ENCODE peak calls at places on chromosomes 12 and 14, in eight cellular contexts. U is stomach; X is heart right ventricle; A is CD4-positive, alpha-beta T cell; P is astrocyte; Y is MM.1S; H is CD4-positive, CD25-positive, alpha-beta regulatory T cell; O is vagina. M is an unnamed sample.

GRCh38 chr12:4156317-4156716 is 117.2 kb upstream of the CCND2 start:
- DNase-seq in O (no peak), H (no peak), X (no peak), P (no peak), Y (no peak), A (no peak), U (no peak), M (no peak)

GRCh38 chr12:87687362-87687761 is 341.8 kb downstream of the C12orf50 start:
- DNase-seq in Y (no peak), X (no peak), A (no peak), O (no peak), U (no peak), H (no peak), P (peak; percentile 63), M (no peak)

GRCh38 chr12:106064622-106065021 is 74.1 kb downstream of the NUAK1 start:
- DNase-seq in A (no peak), O (peak; percentile 78), H (no peak), Y (no peak), P (no peak), X (no peak), U (no peak), M (no peak)

GRCh38 chr14:99554184-99554583 is 49.8 kb downstream of the CCDC85C start:
- DNase-seq in O (no peak), H (no peak), Y (no peak), U (peak; percentile 76), A (no peak), X (peak; percentile 52), P (no peak), M (no peak)

GRCh38 chr12:104495786-104496185 is 39.0 kb downstream of the CHST11 start:
- DNase-seq in Y (no peak), X (no peak), A (no peak), P (no peak), H (no peak), O (no peak), U (no peak), M (no peak)

GRCh38 chr14:99516156-99517045 is 35.2 kb downstream of the CCNK start:
- DNase-seq in A (no peak), X (no peak), Y (no peak), P (no peak), U (no peak), H (no peak), O (no peak), M (peak; percentile 39)

GRCh38 chr12:128763395-128763794 is 60.4 kb downstream of the SLC15A4 start:
- DNase-seq in Y (no peak), X (no peak), H (no peak), U (no peak), O (no peak), A (no peak), P (no peak), M (no peak)

GRCh38 chr12:100058482-100059029 is 73.8 kb upstream of the ANKS1B start:
- DNase-seq in H (no peak), U (no peak), Y (no peak), P (peak; percentile 97), A (no peak), X (no peak), O (no peak), M (no peak)

GRCh38 chr12:108828774-108829173 is 28.6 kb downstream of the SSH1 start:
- DNase-seq in H (no peak), Y (no peak), P (peak; percentile 94), A (no peak), X (no peak), U (no peak), O (no peak), M (no peak)

GRCh38 chr12:110921262-110921661 is 883 bp upstream of the MYL2 start:
- DNase-seq in A (no peak), Y (no peak), O (no peak), U (no peak), H (no peak), X (no peak), P (peak; percentile 67), M (no peak)

GRCh38 chr14:96167224-96168148 is 37.2 kb upstream of the BDKRB2 start:
- DNase-seq in P (peak; percentile 71), H (no peak), X (no peak), U (no peak), Y (no peak), A (no peak), O (peak; percentile 84), M (no peak)

GRCh38 chr12:60577607-60578006 is 981.8 kb downstream of the SLC16A7 start:
- DNase-seq in O (no peak), X (no peak), Y (no peak), P (no peak), A (no peak), U (no peak), H (no peak), M (no peak)

GRCh38 chr14:71783101-71783500 is 149.1 kb upstream of the RGS6 start:
- DNase-seq in Y (no peak), O (no peak), U (no peak), H (no peak), A (no peak), P (no peak), X (no peak), M (no peak)

GRCh38 chr14:79544671-79545070 is 666.6 kb downstream of the DIO2 start:
- DNase-seq in X (no peak), A (no peak), O (no peak), H (no peak), Y (no peak), P (peak; percentile 98), U (no peak), M (no peak)

GRCh38 chr12:67811437-67812361 is 163.2 kb downstream of the DYRK2 start:
- DNase-seq in A (no peak), H (no peak), Y (no peak), O (no peak), U (no peak), X (no peak), P (peak; percentile 84), M (no peak)

GRCh38 chr14:67987596-67987995 is 168.0 kb downstream of the RAD51B start:
- DNase-seq in H (no peak), Y (no peak), P (peak; percentile 98), X (no peak), A (no peak), U (no peak), O (no peak), M (no peak)

GRCh38 chr14:32814721-32815120 is 124.0 kb upstream of the NPAS3 start:
- DNase-seq in Y (no peak), P (no peak), H (no peak), A (no peak), X (no peak), O (no peak), U (no peak), M (no peak)
- H3K9me3 ChIP-seq in Y (no peaks in the 10 kb centered on the region), P (no peaks in the 10 kb centered on the region), H (no peaks in the 10 kb centered on the region), A (no peaks in the 10 kb centered on the region), X (no peaks in the 10 kb centered on the region), O (no peaks in the 10 kb centered on the region), U (no peaks in the 10 kb centered on the region), M (no peaks in the 10 kb centered on the region)

DNA sequence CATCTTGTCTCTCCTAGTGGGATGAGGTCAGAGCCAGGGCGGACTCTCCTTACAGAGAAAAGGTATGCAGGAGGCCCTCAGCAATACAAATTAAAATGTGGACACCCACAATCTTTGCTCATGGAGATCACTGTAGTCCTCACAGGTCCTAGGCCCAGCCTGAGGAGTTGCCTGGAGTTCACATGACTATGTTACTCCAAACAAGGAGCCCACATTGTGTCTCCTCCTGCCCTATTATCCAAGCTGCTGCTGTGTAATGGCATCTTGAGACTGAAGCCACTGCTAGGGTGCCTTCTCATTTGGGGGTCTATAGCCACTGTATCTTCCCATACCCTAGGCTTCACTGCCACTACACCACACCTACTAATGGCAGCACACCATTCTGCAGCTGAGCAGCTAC is 11.0 kb downstream of the OR4K1 start:
- DNase-seq in Y (no peak), U (no peak), A (no peak), O (no peak), P (no peak), X (no peak), H (no peak), M (no peak)
- H3K9me3 ChIP-seq in Y (no peaks in the 10 kb centered on the region), U (no peaks in the 10 kb centered on the region), A (no peaks in the 10 kb centered on the region), O (no peaks in the 10 kb centered on the region), P (peaks cover 7% of the 10 kb centered on the region), X (no peaks in the 10 kb centered on the region), H (no peaks in the 10 kb centered on the region), M (no peaks in the 10 kb centered on the region)

GRCh38 chr12:34397591-34398365 is 375.5 kb downstream of the ALG10 start:
- DNase-seq in P (no peak), A (no peak), X (peak; percentile 2), H (no peak), U (peak; percentile 17), O (peak; percentile 77), Y (no peak), M (peak; percentile 1)

GRCh38 chr12:34399631-34400422 is 377.5 kb downstream of the ALG10 start:
- DNase-seq in Y (no peak), H (no peak), P (no peak), U (peak; percentile 20), X (peak; percentile 2), O (peak; percentile 56), A (no peak), M (peak; percentile 4)

GRCh38 chr12:34400423-34400881 is 378.2 kb downstream of the ALG10 start:
- DNase-seq in A (no peak), P (no peak), X (peak; percentile 4), H (no peak), Y (no peak), O (peak; percentile 74), U (peak; percentile 15), M (peak; percentile 30)

GRCh38 chr12:34398366-34398705 is 376.0 kb downstream of the ALG10 start:
- DNase-seq in X (no peak), Y (no peak), U (peak; percentile 16), P (no peak), H (no peak), O (peak; percentile 72), A (no peak), M (peak; percentile 47)

GRCh38 chr12:34398706-34399630 is 376.7 kb downstream of the ALG10 start:
- DNase-seq in U (peak; percentile 16), Y (no peak), A (no peak), X (peak; percentile 2), H (no peak), P (no peak), O (peak; percentile 83), M (peak; percentile 4)
- H3K9me3 ChIP-seq in U (peaks cover 11% of the 10 kb centered on the region), Y (no peaks in the 10 kb centered on the region), A (peaks cover 21% of the 10 kb centered on the region), X (no peaks in the 10 kb centered on the region), H (peaks cover 99% of the 10 kb centered on the region), P (peaks cover 32% of the 10 kb centered on the region), O (peaks cover 5% of the 10 kb centered on the region), M (no peaks in the 10 kb centered on the region)

DNA sequence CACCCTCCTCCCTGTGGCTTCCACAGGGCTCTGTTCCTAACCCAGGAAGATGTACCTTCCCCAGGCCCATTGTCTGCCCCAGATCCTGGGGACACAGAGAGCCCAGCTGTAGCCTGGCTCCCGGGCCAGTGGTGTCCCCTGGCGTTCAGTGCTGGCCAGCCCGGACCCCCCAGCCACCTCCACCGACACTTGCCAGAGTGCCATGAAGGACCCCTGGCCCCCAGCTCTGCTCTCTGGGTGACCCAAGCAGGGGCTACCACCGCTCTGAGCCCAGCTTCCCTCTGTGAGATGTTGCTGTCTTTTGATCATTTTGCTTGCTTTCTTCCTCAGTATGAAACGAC is 6.2 kb downstream of the INF2 start:
- DNase-seq in X (no peak), A (no peak), P (no peak), H (no peak), U (no peak), O (no peak), Y (no peak), M (no peak)
- H3K9me3 ChIP-seq in X (no peaks in the 10 kb centered on the region), A (no peaks in the 10 kb centered on the region), P (no peaks in the 10 kb centered on the region), H (no peaks in the 10 kb centered on the region), U (no peaks in the 10 kb centered on the region), O (no peaks in the 10 kb centered on the region), Y (no peaks in the 10 kb centered on the region), M (no peaks in the 10 kb centered on the region)

GRCh38 chr12:30181334-30181733 is 397.6 kb upstream of the TMTC1 start:
- DNase-seq in X (no peak), H (no peak), A (no peak), O (no peak), U (no peak), P (no peak), Y (no peak), M (no peak)
- H3K9me3 ChIP-seq in X (no peaks in the 10 kb centered on the region), H (no peaks in the 10 kb centered on the region), A (no peaks in the 10 kb centered on the region), O (no peaks in the 10 kb centered on the region), U (no peaks in the 10 kb centered on the region), P (no peaks in the 10 kb centered on the region), Y (no peaks in the 10 kb centered on the region), M (no peaks in the 10 kb centered on the region)